ENCODE peak calls at places on chromosomes 7 and 10, in eight cellular contexts. One of them, this sample, is unnamed.

GRCh38 chr10:100364735-100365391 is 17.8 kb downstream of the SCD start:
- DNase-seq in activated CD4-positive, alpha-beta T cell treated with anti-CD3 and anti-CD28 coated beads for 48 hours: no peak
- DNase-seq in HEK293T: peak; percentile 44
- DNase-seq in pons: peak; percentile 75
- DNase-seq in fibroblast of lung: peak; percentile 86
- DNase-seq in stimulated activated CD4-positive, alpha-beta T cell treated with anti-CD3 and anti-CD28 coated beads, Interleukin-15, amount 100 ng/mL, for 1 hour: no peak
- DNase-seq in SW 1271: peak; percentile 43
- DNase-seq in adrenal gland: peak; percentile 97
- DNase-seq in this sample: no peak

GRCh38 chr7:48638041-48638440 is 286.3 kb upstream of the CDC14C start:
- DNase-seq in activated CD4-positive, alpha-beta T cell treated with anti-CD3 and anti-CD28 coated beads for 48 hours: no peak
- DNase-seq in HEK293T: no peak
- DNase-seq in pons: no peak
- DNase-seq in fibroblast of lung: no peak
- DNase-seq in stimulated activated CD4-positive, alpha-beta T cell treated with anti-CD3 and anti-CD28 coated beads, Interleukin-15, amount 100 ng/mL, for 1 hour: no peak
- DNase-seq in SW 1271: no peak
- DNase-seq in adrenal gland: no peak
- DNase-seq in this sample: no peak

GRCh38 chr10:127013251-127013656 is 108.0 kb downstream of the DOCK1 start:
- DNase-seq in activated CD4-positive, alpha-beta T cell treated with anti-CD3 and anti-CD28 coated beads for 48 hours: no peak
- DNase-seq in HEK293T: no peak
- DNase-seq in pons: no peak
- DNase-seq in fibroblast of lung: no peak
- DNase-seq in stimulated activated CD4-positive, alpha-beta T cell treated with anti-CD3 and anti-CD28 coated beads, Interleukin-15, amount 100 ng/mL, for 1 hour: no peak
- DNase-seq in SW 1271: no peak
- DNase-seq in adrenal gland: no peak
- DNase-seq in this sample: no peak

GRCh38 chr10:78623577-78624215 is 445.1 kb upstream of the ZMIZ1 start:
- DNase-seq in activated CD4-positive, alpha-beta T cell treated with anti-CD3 and anti-CD28 coated beads for 48 hours: peak; percentile 17
- DNase-seq in HEK293T: no peak
- DNase-seq in pons: peak; percentile 2
- DNase-seq in fibroblast of lung: peak; percentile 71
- DNase-seq in stimulated activated CD4-positive, alpha-beta T cell treated with anti-CD3 and anti-CD28 coated beads, Interleukin-15, amount 100 ng/mL, for 1 hour: no peak
- DNase-seq in SW 1271: no peak
- DNase-seq in adrenal gland: peak; percentile 76
- DNase-seq in this sample: no peak

GRCh38 chr7:98294798-98295382 is 13.4 kb downstream of the BRI3 start:
- DNase-seq in activated CD4-positive, alpha-beta T cell treated with anti-CD3 and anti-CD28 coated beads for 48 hours: peak; percentile 59
- DNase-seq in HEK293T: peak; percentile 83
- DNase-seq in pons: no peak
- DNase-seq in fibroblast of lung: peak; percentile 44
- DNase-seq in stimulated activated CD4-positive, alpha-beta T cell treated with anti-CD3 and anti-CD28 coated beads, Interleukin-15, amount 100 ng/mL, for 1 hour: no peak
- DNase-seq in SW 1271: no peak
- DNase-seq in adrenal gland: peak; percentile 72
- DNase-seq in this sample: no peak

GRCh38 chr7:158740657-158741293 is 36.2 kb upstream of the NCAPG2 start:
- DNase-seq in activated CD4-positive, alpha-beta T cell treated with anti-CD3 and anti-CD28 coated beads for 48 hours: no peak
- DNase-seq in HEK293T: no peak
- DNase-seq in pons: peak; percentile 35
- DNase-seq in fibroblast of lung: peak; percentile 91
- DNase-seq in stimulated activated CD4-positive, alpha-beta T cell treated with anti-CD3 and anti-CD28 coated beads, Interleukin-15, amount 100 ng/mL, for 1 hour: no peak
- DNase-seq in SW 1271: no peak
- DNase-seq in adrenal gland: no peak
- DNase-seq in this sample: no peak

GRCh38 chr7:69527706-69528105 is 70.6 kb upstream of the AUTS2 start:
- DNase-seq in activated CD4-positive, alpha-beta T cell treated with anti-CD3 and anti-CD28 coated beads for 48 hours: no peak
- DNase-seq in HEK293T: no peak
- DNase-seq in pons: no peak
- DNase-seq in fibroblast of lung: no peak
- DNase-seq in stimulated activated CD4-positive, alpha-beta T cell treated with anti-CD3 and anti-CD28 coated beads, Interleukin-15, amount 100 ng/mL, for 1 hour: no peak
- DNase-seq in SW 1271: no peak
- DNase-seq in adrenal gland: no peak
- DNase-seq in this sample: no peak

GRCh38 chr10:114684085-114684821 is 26.2 kb upstream of the ABLIM1 start:
- DNase-seq in activated CD4-positive, alpha-beta T cell treated with anti-CD3 and anti-CD28 coated beads for 48 hours: no peak
- DNase-seq in HEK293T: no peak
- DNase-seq in pons: peak; percentile 35
- DNase-seq in fibroblast of lung: peak; percentile 46
- DNase-seq in stimulated activated CD4-positive, alpha-beta T cell treated with anti-CD3 and anti-CD28 coated beads, Interleukin-15, amount 100 ng/mL, for 1 hour: no peak
- DNase-seq in SW 1271: no peak
- DNase-seq in adrenal gland: no peak
- DNase-seq in this sample: no peak

GRCh38 chr10:97383159-97383558 is 18.0 kb downstream of the RRP12 start:
- DNase-seq in activated CD4-positive, alpha-beta T cell treated with anti-CD3 and anti-CD28 coated beads for 48 hours: no peak
- DNase-seq in HEK293T: no peak
- DNase-seq in pons: no peak
- DNase-seq in fibroblast of lung: no peak
- DNase-seq in stimulated activated CD4-positive, alpha-beta T cell treated with anti-CD3 and anti-CD28 coated beads, Interleukin-15, amount 100 ng/mL, for 1 hour: no peak
- DNase-seq in SW 1271: no peak
- DNase-seq in adrenal gland: no peak
- DNase-seq in this sample: no peak

GRCh38 chr10:77763453-77764430 is 126.1 kb upstream of the KCNMA1 start:
- DNase-seq in activated CD4-positive, alpha-beta T cell treated with anti-CD3 and anti-CD28 coated beads for 48 hours: no peak
- DNase-seq in HEK293T: no peak
- DNase-seq in pons: peak; percentile 16
- DNase-seq in fibroblast of lung: no peak
- DNase-seq in stimulated activated CD4-positive, alpha-beta T cell treated with anti-CD3 and anti-CD28 coated beads, Interleukin-15, amount 100 ng/mL, for 1 hour: no peak
- DNase-seq in SW 1271: no peak
- DNase-seq in adrenal gland: no peak
- DNase-seq in this sample: no peak

GRCh38 chr10:110365356-110366143 is 60.8 kb upstream of the SMNDC1 start:
- DNase-seq in activated CD4-positive, alpha-beta T cell treated with anti-CD3 and anti-CD28 coated beads for 48 hours: no peak
- DNase-seq in HEK293T: no peak
- DNase-seq in pons: no peak
- DNase-seq in fibroblast of lung: no peak
- DNase-seq in stimulated activated CD4-positive, alpha-beta T cell treated with anti-CD3 and anti-CD28 coated beads, Interleukin-15, amount 100 ng/mL, for 1 hour: no peak
- DNase-seq in SW 1271: no peak
- DNase-seq in adrenal gland: no peak
- DNase-seq in this sample: no peak

GRCh38 chr10:78802406-78802805 is 266.4 kb upstream of the ZMIZ1 start:
- DNase-seq in activated CD4-positive, alpha-beta T cell treated with anti-CD3 and anti-CD28 coated beads for 48 hours: no peak
- DNase-seq in HEK293T: no peak
- DNase-seq in pons: no peak
- DNase-seq in fibroblast of lung: peak; percentile 9
- DNase-seq in stimulated activated CD4-positive, alpha-beta T cell treated with anti-CD3 and anti-CD28 coated beads, Interleukin-15, amount 100 ng/mL, for 1 hour: no peak
- DNase-seq in SW 1271: no peak
- DNase-seq in adrenal gland: no peak
- DNase-seq in this sample: no peak

GRCh38 chr10:85926986-85927385 is 439.6 kb downstream of the GRID1 start:
- DNase-seq in activated CD4-positive, alpha-beta T cell treated with anti-CD3 and anti-CD28 coated beads for 48 hours: no peak
- DNase-seq in HEK293T: no peak
- DNase-seq in pons: no peak
- DNase-seq in fibroblast of lung: no peak
- DNase-seq in stimulated activated CD4-positive, alpha-beta T cell treated with anti-CD3 and anti-CD28 coated beads, Interleukin-15, amount 100 ng/mL, for 1 hour: no peak
- DNase-seq in SW 1271: no peak
- DNase-seq in adrenal gland: no peak
- DNase-seq in this sample: no peak

GRCh38 chr10:133245439-133246235 is 8.0 kb downstream of the VENTX start:
- DNase-seq in activated CD4-positive, alpha-beta T cell treated with anti-CD3 and anti-CD28 coated beads for 48 hours: no peak
- DNase-seq in HEK293T: no peak
- DNase-seq in pons: no peak
- DNase-seq in fibroblast of lung: no peak
- DNase-seq in stimulated activated CD4-positive, alpha-beta T cell treated with anti-CD3 and anti-CD28 coated beads, Interleukin-15, amount 100 ng/mL, for 1 hour: no peak
- DNase-seq in SW 1271: no peak
- DNase-seq in adrenal gland: peak; percentile 94
- DNase-seq in this sample: no peak

GRCh38 chr10:97736403-97736901 is 476 bp upstream of the ZFYVE27 start:
- DNase-seq in activated CD4-positive, alpha-beta T cell treated with anti-CD3 and anti-CD28 coated beads for 48 hours: no peak
- DNase-seq in HEK293T: no peak
- DNase-seq in pons: no peak
- DNase-seq in fibroblast of lung: no peak
- DNase-seq in stimulated activated CD4-positive, alpha-beta T cell treated with anti-CD3 and anti-CD28 coated beads, Interleukin-15, amount 100 ng/mL, for 1 hour: no peak
- DNase-seq in SW 1271: no peak
- DNase-seq in adrenal gland: no peak
- DNase-seq in this sample: no peak

GRCh38 chr7:158357106-158357897 is 230.3 kb downstream of the PTPRN2 start:
- DNase-seq in activated CD4-positive, alpha-beta T cell treated with anti-CD3 and anti-CD28 coated beads for 48 hours: no peak
- DNase-seq in HEK293T: no peak
- DNase-seq in pons: no peak
- DNase-seq in fibroblast of lung: no peak
- DNase-seq in stimulated activated CD4-positive, alpha-beta T cell treated with anti-CD3 and anti-CD28 coated beads, Interleukin-15, amount 100 ng/mL, for 1 hour: no peak
- DNase-seq in SW 1271: no peak
- DNase-seq in adrenal gland: no peak
- DNase-seq in this sample: no peak

GRCh38 chr10:91077549-91078017 is 142.9 kb upstream of the PCGF5 start:
- DNase-seq in activated CD4-positive, alpha-beta T cell treated with anti-CD3 and anti-CD28 coated beads for 48 hours: no peak
- DNase-seq in HEK293T: no peak
- DNase-seq in pons: peak; percentile 24
- DNase-seq in fibroblast of lung: peak; percentile 35
- DNase-seq in stimulated activated CD4-positive, alpha-beta T cell treated with anti-CD3 and anti-CD28 coated beads, Interleukin-15, amount 100 ng/mL, for 1 hour: no peak
- DNase-seq in SW 1271: no peak
- DNase-seq in adrenal gland: peak; percentile 90
- DNase-seq in this sample: no peak

GRCh38 chr10:96584474-96584873 is 2.3 kb downstream of the TM9SF3 start:
- DNase-seq in activated CD4-positive, alpha-beta T cell treated with anti-CD3 and anti-CD28 coated beads for 48 hours: no peak
- DNase-seq in HEK293T: no peak
- DNase-seq in pons: no peak
- DNase-seq in fibroblast of lung: no peak
- DNase-seq in stimulated activated CD4-positive, alpha-beta T cell treated with anti-CD3 and anti-CD28 coated beads, Interleukin-15, amount 100 ng/mL, for 1 hour: no peak
- DNase-seq in SW 1271: no peak
- DNase-seq in adrenal gland: no peak
- DNase-seq in this sample: no peak

This sample was measured in cortex of kidney.